ENCODE peak calls at places on chromosomes 1 and 21, in ten cellular contexts. O is right lobe of liver, J is DND-41, A is fibroblast of mammary gland, E is fibroblast of the aortic adventitia, L is GM12865, V is dorsolateral prefrontal cortex, K is transverse colon, P is bronchial epithelial cell, S is fibroblast of lung. U is an unnamed sample.

GRCh38 chr1:9544926-9545325 is 5.7 kb downstream of the SLC25A33 start:
- DNase-seq in O (no peak), J (no peak), A (no peak), E (no peak), L (no peak), V (no peak), K (no peak), P (no peak), S (no peak), U (no peak)

GRCh38 chr1:232793944-232794343 is 11.3 kb upstream of the MAP10 start:
- DNase-seq in O (no peak), J (peak; percentile 73), A (peak; percentile 51), E (no peak), L (peak; percentile 44), V (no peak), K (peak; percentile 32), P (peak; percentile 63), S (peak; percentile 71), U (peak; percentile 40)

GRCh38 chr1:160748182-160748876 is 9.3 kb downstream of the SLAMF7 start:
- DNase-seq in O (no peak), J (no peak), A (peak; percentile 8), E (no peak), L (peak; percentile 29), V (no peak), K (no peak), P (peak; percentile 83), S (peak; percentile 25), U (peak; percentile 27)

GRCh38 chr1:4017636-4018365 is 117.7 kb upstream of the C1orf174 start:
- DNase-seq in O (no peak), J (no peak), A (no peak), E (no peak), L (no peak), V (no peak), K (no peak), P (no peak), S (no peak), U (no peak)

GRCh38 chr1:243505986-243506689 is 250.3 kb downstream of the SDCCAG8 start:
- DNase-seq in O (peak; percentile 87), J (no peak), A (peak; percentile 41), E (no peak), L (peak; percentile 14), V (no peak), K (no peak), P (no peak), S (no peak), U (peak; percentile 72)

GRCh38 chr1:81155131-81155530 is 645.6 kb upstream of the ADGRL2 start:
- DNase-seq in O (no peak), J (no peak), A (peak; percentile 22), E (peak; percentile 81), L (no peak), V (no peak), K (no peak), P (no peak), S (peak; percentile 86), U (peak; percentile 87)

GRCh38 chr1:12491691-12492090 is 126.3 kb downstream of the DHRS3 start:
- DNase-seq in O (no peak), J (no peak), A (peak; percentile 76), E (no peak), L (no peak), V (no peak), K (no peak), P (no peak), S (no peak), U (no peak)

GRCh38 chr1:25096307-25097150 is 135.8 kb downstream of the SYF2 start:
- DNase-seq in O (no peak), J (no peak), A (no peak), E (peak; percentile 45), L (no peak), V (no peak), K (no peak), P (no peak), S (peak; percentile 92), U (no peak)

GRCh38 chr1:14282583-14283186 is 315.8 kb upstream of the KAZN start:
- DNase-seq in O (no peak), J (no peak), A (peak; percentile 5), E (no peak), L (no peak), V (peak; percentile 33), K (no peak), P (peak; percentile 6), S (peak; percentile 84), U (no peak)

GRCh38 chr1:2050482-2050792 is 226 bp downstream of the PRKCZ start:
- DNase-seq in O (no peak), J (no peak), A (no peak), E (no peak), L (no peak), V (no peak), K (no peak), P (peak; percentile 17), S (no peak), U (no peak)

GRCh38 chr1:214698589-214698988 is 95.6 kb downstream of the CENPF start:
- DNase-seq in O (no peak), J (no peak), A (no peak), E (no peak), L (no peak), V (no peak), K (no peak), P (no peak), S (no peak), U (no peak)

GRCh38 chr21:33299181-33299752 is 25.5 kb upstream of the IFNAR1 start:
- DNase-seq in O (no peak), J (peak; percentile 22), A (no peak), E (no peak), L (peak; percentile 74), V (no peak), K (peak; percentile 18), P (peak; percentile 72), S (no peak), U (no peak)

GRCh38 chr1:43867946-43868740 is 65.5 kb upstream of the ARTN start:
- DNase-seq in O (no peak), J (no peak), A (peak; percentile 78), E (peak; percentile 85), L (no peak), V (no peak), K (no peak), P (peak; percentile 94), S (peak; percentile 42), U (peak; percentile 77)

GRCh38 chr1:211323156-211324063 is 3.2 kb upstream of the TRAF5 start:
- DNase-seq in O (peak; percentile 56), J (peak; percentile 62), A (peak; percentile 61), E (peak; percentile 71), L (peak; percentile 81), V (no peak), K (peak; percentile 68), P (peak; percentile 66), S (peak; percentile 49), U (peak; percentile 76)

GRCh38 chr1:153598309-153599172 is 14.4 kb downstream of the S100A16 start:
- DNase-seq in O (no peak), J (peak; percentile 40), A (peak; percentile 85), E (no peak), L (peak; percentile 95), V (no peak), K (peak; percentile 23), P (peak; percentile 32), S (peak; percentile 69), U (peak; percentile 82)

GRCh38 chr1:184974086-184974836 is at the start of gene NIBAN1:
- DNase-seq in O (peak; percentile 53), J (peak; percentile 19), A (peak; percentile 65), E (peak; percentile 66), L (peak; percentile 87), V (no peak), K (peak; percentile 76), P (peak; percentile 50), S (peak; percentile 44), U (peak; percentile 71)

GRCh38 chr1:99239690-99240089 is 24.6 kb upstream of the PLPPR4 start:
- DNase-seq in O (no peak), J (no peak), A (no peak), E (no peak), L (no peak), V (no peak), K (no peak), P (no peak), S (no peak), U (no peak)

GRCh38 chr1:23216771-23217420 is 406 bp downstream of the HTR1D start:
- DNase-seq in O (no peak), J (no peak), A (no peak), E (no peak), L (no peak), V (no peak), K (no peak), P (no peak), S (no peak), U (no peak)
- H3K4me3 ChIP-seq in O (peak overlapping the region; percentile 33), J (no peak overlapping the region), A (no peak overlapping the region), E (peak overlapping the region; percentile 37), L (peak overlapping the region; percentile 27), V (peak overlapping the region; percentile 50), K (peak overlapping the region; percentile 41), P (peak overlapping the region; percentile 29), S (peak overlapping the region; percentile 14), U (peak overlapping the region; percentile 26)

GRCh38 chr1:56434659-56435202 is 144.6 kb downstream of the PLPP3 start:
- DNase-seq in O (no peak), J (no peak), A (no peak), E (no peak), L (no peak), V (no peak), K (no peak), P (no peak), S (no peak), U (no peak)
- TF ChIP-seq CTCF in O (no peak), J (peak; percentile 4), A (no peak), E (peak; percentile 29), L (no peak), V (no peak), K (no peak), P (no peak), S (no peak), U (no peak)

GRCh38 chr1:168504064-168504837 is 39.5 kb downstream of the XCL2 start:
- DNase-seq in O (peak; percentile 76), J (no peak), A (peak; percentile 97), E (peak; percentile 88), L (peak; percentile 78), V (no peak), K (peak; percentile 35), P (peak; percentile 97), S (peak; percentile 21), U (peak; percentile 90)

GRCh38 chr1:168498159-168498609 is 45.6 kb downstream of the XCL2 start:
- DNase-seq in O (no peak), J (no peak), A (peak; percentile 79), E (peak; percentile 94), L (no peak), V (no peak), K (no peak), P (no peak), S (peak; percentile 65), U (peak; percentile 92)

GRCh38 chr1:168497376-168497952 is 46.3 kb downstream of the XCL2 start:
- DNase-seq in O (no peak), J (no peak), A (no peak), E (no peak), L (no peak), V (no peak), K (no peak), P (no peak), S (no peak), U (no peak)

GRCh38 chr1:168499094-168500049 is 44.4 kb downstream of the XCL2 start:
- DNase-seq in O (no peak), J (no peak), A (no peak), E (no peak), L (no peak), V (no peak), K (no peak), P (peak; percentile 78), S (no peak), U (no peak)
- H3K4me3 ChIP-seq in O (no peak overlapping the region), J (no peak overlapping the region), A (no peak overlapping the region), E (no peak overlapping the region), L (no peak overlapping the region), V (no peak overlapping the region), K (no peak overlapping the region), P (no peak overlapping the region), S (no peak overlapping the region), U (no peak overlapping the region)

GRCh38 chr21:43718872-43719747 is at the start of gene PDXK:
- DNase-seq in O (peak; percentile 94), J (peak; percentile 74), A (peak; percentile 64), E (peak; percentile 69), L (peak; percentile 94), V (peak; percentile 88), K (peak; percentile 93), P (peak; percentile 66), S (peak; percentile 78), U (peak; percentile 76)
- TF ChIP-seq CTCF in O (peak; percentile 14), J (peak; percentile 25), A (no peak), E (no peak), L (peak; percentile 6), V (peak; percentile 25), K (no peak), P (peak; percentile 30), S (peak; percentile 5), U (no peak)

U was measured in cardiac fibroblast.